ENCODE peak calls at places on chromosomes 7 and 10, in five cellular contexts. W, S, N, E and I are unnamed samples.

GRCh38 chr7:45717537-45718235 is 143.5 kb downstream of the ADCY1 start:
- DNase-seq in W (no peak), S (no peak), N (no peak), E (no peak), I (no peak)

GRCh38 chr10:98268694-98269386 is 846 bp upstream of the LOXL4 start:
- DNase-seq in W (no peak), S (no peak), N (no peak), E (no peak), I (no peak)

GRCh38 chr7:141055146-141055545 is 18.7 kb upstream of the TMEM178B start:
- DNase-seq in W (no peak), S (no peak), N (no peak), E (no peak), I (no peak)

GRCh38 chr7:111525100-111525499 is 37.2 kb downstream of the IMMP2L start:
- DNase-seq in W (no peak), S (no peak), N (no peak), E (no peak), I (no peak)

GRCh38 chr10:131117011-131117410 is 194.5 kb downstream of the TCERG1L start:
- DNase-seq in W (no peak), S (no peak), N (no peak), E (no peak), I (no peak)

GRCh38 chr10:84166620-84167288 is 6.8 kb upstream of the GPR15LG start:
- DNase-seq in W (no peak), S (no peak), N (no peak), E (no peak), I (no peak)

GRCh38 chr10:43237128-43237527 is 29.7 kb downstream of the RASGEF1A start:
- DNase-seq in W (no peak), S (no peak), N (no peak), E (no peak), I (no peak)

GRCh38 chr10:67772894-67773511 is 65.0 kb downstream of the DNAJC12 start:
- DNase-seq in W (peak; percentile 38), S (peak; percentile 90), N (no peak), E (no peak), I (peak; percentile 51)

GRCh38 chr7:112431803-112432202 is 18.5 kb upstream of the IFRD1 start:
- DNase-seq in W (peak; percentile 72), S (no peak), N (no peak), E (no peak), I (no peak)

GRCh38 chr7:140035400-140036223 is 27.1 kb downstream of the PARP12 start:
- DNase-seq in W (peak; percentile 89), S (no peak), N (peak; percentile 32), E (no peak), I (peak; percentile 61)

GRCh38 chr10:87842776-87843497 is 20.4 kb downstream of the KLLN start:
- DNase-seq in W (no peak), S (no peak), N (peak; percentile 84), E (no peak), I (peak; percentile 82)

GRCh38 chr7:107846324-107846723 is 43.3 kb upstream of the SLC26A3 start:
- DNase-seq in W (no peak), S (no peak), N (no peak), E (no peak), I (no peak)

GRCh38 chr7:100863406-100863950 is 3.7 kb upstream of the TRIP6 start:
- DNase-seq in W (no peak), S (no peak), N (peak; percentile 82), E (no peak), I (peak; percentile 63)

GRCh38 chr10:118470470-118470869 is 125.0 kb downstream of the PRLHR start:
- DNase-seq in W (no peak), S (no peak), N (no peak), E (no peak), I (no peak)

GRCh38 chr7:51140203-51140938 is 176.2 kb downstream of the COBL start:
- DNase-seq in W (no peak), S (no peak), N (peak; percentile 43), E (no peak), I (no peak)

GRCh38 chr7:51139796-51140195 is 176.8 kb downstream of the COBL start:
- DNase-seq in W (peak; percentile 71), S (no peak), N (peak; percentile 98), E (no peak), I (no peak)

GRCh38 chr7:51144178-51144577 is 172.4 kb downstream of the COBL start:
- DNase-seq in W (no peak), S (no peak), N (no peak), E (no peak), I (no peak)

GRCh38 chr7:51141451-51141971 is 175.1 kb downstream of the COBL start:
- DNase-seq in W (peak; percentile 60), S (no peak), N (peak; percentile 81), E (no peak), I (no peak)

DNA sequence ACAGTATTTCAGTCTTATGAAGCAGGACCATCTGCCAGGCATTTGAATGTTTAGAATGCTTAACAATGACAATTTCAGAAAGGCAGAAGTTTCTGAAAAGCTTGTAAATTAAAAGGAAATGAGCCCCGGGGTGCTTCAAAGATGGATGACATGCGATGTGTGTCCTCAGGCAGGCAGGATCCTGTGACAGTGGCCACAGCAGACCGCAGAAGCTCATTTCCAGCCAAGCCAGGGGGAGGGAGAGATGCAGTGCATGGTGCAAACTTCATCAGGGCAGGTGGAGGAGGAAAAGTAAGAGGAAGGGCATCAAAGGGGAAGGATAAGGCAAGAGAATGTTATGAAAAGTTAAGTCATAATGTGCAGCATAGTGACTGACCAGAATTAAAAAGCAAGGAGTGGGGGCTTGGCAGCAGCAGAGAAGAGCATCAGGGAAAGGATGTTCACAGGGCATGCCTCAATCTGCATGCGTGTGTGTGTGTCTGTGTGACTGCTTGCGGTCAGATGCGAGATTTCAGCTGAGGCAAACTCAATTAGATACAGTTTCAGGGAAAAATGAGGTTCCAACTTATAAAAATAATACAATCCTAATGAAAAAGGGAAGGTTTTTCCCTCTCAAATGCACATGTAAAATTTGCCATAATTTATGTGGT is 173.7 kb downstream of the COBL start:
- DNase-seq in W (no peak), S (no peak), N (no peak), E (no peak), I (no peak)
- H3K4me2 ChIP-seq in W (no peak overlapping the region), S (no peak overlapping the region), N (no peak overlapping the region), E (no peak overlapping the region), I (no peak overlapping the region)

GRCh38 chr10:31875608-31876007 is 53.0 kb downstream of the ARHGAP12 start:
- DNase-seq in W (no peak), S (peak; percentile 21), N (no peak), E (no peak), I (no peak)

GRCh38 chr10:31866118-31866670 is 62.4 kb downstream of the ARHGAP12 start:
- DNase-seq in W (peak; percentile 48), S (no peak), N (no peak), E (no peak), I (no peak)

GRCh38 chr10:31873724-31874123 is 54.9 kb downstream of the ARHGAP12 start:
- DNase-seq in W (no peak), S (no peak), N (no peak), E (no peak), I (no peak)

GRCh38 chr10:31867646-31868045 is 61.0 kb downstream of the ARHGAP12 start:
- DNase-seq in W (peak; percentile 54), S (no peak), N (no peak), E (no peak), I (no peak)

DNA sequence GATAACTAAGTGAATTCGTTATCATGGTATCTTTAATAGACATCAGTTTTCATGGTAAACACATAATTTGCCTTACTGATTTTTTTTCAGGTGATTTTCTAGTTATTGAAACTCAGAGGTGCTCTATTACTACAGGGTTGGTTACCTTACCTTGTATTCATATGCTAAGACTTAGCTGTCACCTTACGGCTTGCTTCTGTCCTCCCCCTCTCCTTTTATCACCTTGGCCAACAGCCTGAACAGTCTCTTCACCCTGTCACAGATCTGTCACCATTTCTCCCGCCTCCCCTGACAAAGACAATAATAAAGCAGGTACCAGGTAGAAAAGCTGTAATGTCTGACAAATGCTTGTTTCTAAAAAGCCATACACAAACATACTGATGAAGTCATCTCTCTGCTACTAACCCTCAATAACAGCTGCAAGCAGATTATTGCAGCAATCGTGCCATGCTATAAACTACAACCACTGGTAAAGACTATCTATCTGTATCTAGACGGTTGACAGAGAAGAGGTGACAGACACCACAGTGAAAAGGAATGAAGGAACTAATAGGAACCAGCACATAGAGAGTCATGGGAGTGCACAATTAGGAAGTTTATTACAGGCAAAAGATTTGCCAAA is 57.3 kb downstream of the ARHGAP12 start:
- DNase-seq in W (no peak), S (no peak), N (no peak), E (no peak), I (no peak)
- H3K4me2 ChIP-seq in W (no peak overlapping the region), S (no peak overlapping the region), N (no peak overlapping the region), E (peak overlapping the region; percentile 36), I (no peak overlapping the region)

GRCh38 chr10:15439381-15439837 is 68.3 kb upstream of the FAM171A1 start:
- DNase-seq in W (no peak), S (no peak), N (peak; percentile 62), E (no peak), I (no peak)
- H3K4me2 ChIP-seq in W (no peak overlapping the region), S (no peak overlapping the region), N (peak overlapping the region; percentile 61), E (no peak overlapping the region), I (peak overlapping the region; percentile 77)

GRCh38 chr7:55254242-55254595 is 110.9 kb upstream of the LANCL2 start:
- DNase-seq in W (no peak), S (no peak), N (no peak), E (no peak), I (no peak)

GRCh38 chr7:55254596-55255500 is 110.3 kb upstream of the LANCL2 start:
- DNase-seq in W (peak; percentile 82), S (no peak), N (peak; percentile 62), E (peak; percentile 31), I (peak; percentile 42)

GRCh38 chr7:55253188-55253587 is 111.9 kb upstream of the LANCL2 start:
- DNase-seq in W (no peak), S (no peak), N (no peak), E (no peak), I (no peak)

GRCh38 chr7:55258631-55259030 is 106.5 kb upstream of the LANCL2 start:
- DNase-seq in W (no peak), S (no peak), N (no peak), E (no peak), I (no peak)

DNA sequence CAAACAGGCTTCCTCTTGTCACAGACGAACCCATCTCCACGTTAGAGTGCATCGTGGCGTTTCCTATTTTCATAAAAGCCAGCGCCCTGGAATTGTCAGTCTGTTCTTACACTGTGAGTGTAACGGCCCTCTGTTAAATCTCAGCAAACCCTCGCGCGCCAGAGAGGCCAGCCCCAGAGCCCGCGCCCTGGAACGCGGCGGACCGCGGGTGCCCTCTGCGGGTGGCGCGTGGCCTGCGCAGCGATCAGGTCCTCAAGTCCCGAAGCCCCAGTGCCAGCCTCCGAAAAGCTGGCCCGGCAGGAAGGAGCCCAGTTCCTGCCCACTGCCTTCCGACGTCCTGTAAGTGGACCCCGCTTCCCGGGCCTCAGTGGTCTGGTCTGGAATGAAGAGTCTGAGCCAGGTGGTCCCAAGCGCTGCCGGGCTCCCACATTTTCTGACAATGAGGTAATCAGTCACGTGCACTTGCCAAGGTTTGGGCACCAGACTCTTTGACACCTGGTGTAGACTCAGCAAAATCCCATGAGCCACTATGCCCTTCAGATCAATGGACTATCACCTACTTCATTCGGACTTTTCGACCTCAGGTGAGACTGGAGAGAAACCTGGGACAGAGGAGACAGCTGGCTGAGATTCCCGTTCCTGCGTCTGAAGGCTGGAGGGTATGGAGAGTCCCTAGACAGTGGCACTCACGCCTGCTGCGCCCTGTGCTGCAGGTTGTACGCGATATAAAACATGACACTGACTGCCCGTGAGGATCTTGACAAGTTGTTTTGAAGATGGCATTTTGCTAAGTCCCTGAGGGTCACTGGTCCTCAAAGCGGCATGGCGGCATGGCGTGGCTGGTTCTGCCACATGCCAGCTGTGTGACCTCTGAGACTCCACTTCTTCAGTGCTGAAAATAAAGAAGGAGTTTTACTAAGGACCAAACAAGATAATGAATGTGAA is 109.4 kb upstream of the LANCL2 start:
- DNase-seq in W (peak; percentile 85), S (peak; percentile 20), N (peak; percentile 76), E (peak; percentile 60), I (peak; percentile 50)
- H3K4me2 ChIP-seq in W (peak overlapping the region; percentile 94), S (peak overlapping the region; percentile 99), N (peak overlapping the region; percentile 90), E (peak overlapping the region; percentile 96), I (peak overlapping the region; percentile 100)